ENCODE peak calls at places on chromosomes 13 and 19, in nine cellular contexts. One of them, this sample, is unnamed.

GRCh38 chr13:34201050-34201913 is 383.3 kb downstream of the RFC3 start:
- DNase-seq in posterior vena cava: no peak
- DNase-seq in AG04450: peak
- DNase-seq in retinal pigment epithelial cell: no peak
- DNase-seq in activated CD8-positive, alpha-beta memory T cell treated with anti-CD3 and anti-CD28 coated beads for 4 hours: no peak
- DNase-seq in suprapubic skin: no peak
- DNase-seq in T-helper 9 cell: no peak
- DNase-seq in Daoy: no peak
- DNase-seq in stimulated activated CD8-positive, alpha-beta memory T cell treated with anti-CD3 and anti-CD28 coated beads, Interleukin-4, amount 100 ng/mL, for 4 hours: no peak
- DNase-seq in this sample: no peak

GRCh38 chr13:109366521-109366920 is 419.9 kb downstream of the IRS2 start:
- DNase-seq in posterior vena cava: no peak
- DNase-seq in AG04450: no peak
- DNase-seq in stimulated activated CD8-positive, alpha-beta memory T cell treated with anti-CD3 and anti-CD28 coated beads, Interleukin-4, amount 100 ng/mL, for 4 hours: no peak
- DNase-seq in suprapubic skin: no peak
- DNase-seq in retinal pigment epithelial cell: no peak
- DNase-seq in T-helper 9 cell: no peak
- DNase-seq in activated CD8-positive, alpha-beta memory T cell treated with anti-CD3 and anti-CD28 coated beads for 4 hours: no peak
- DNase-seq in Daoy: no peak
- DNase-seq in this sample: no peak

GRCh38 chr13:21033866-21034601 is 27.4 kb downstream of the LATS2 start:
- DNase-seq in suprapubic skin: no peak
- DNase-seq in posterior vena cava: no peak
- DNase-seq in T-helper 9 cell: no peak
- DNase-seq in stimulated activated CD8-positive, alpha-beta memory T cell treated with anti-CD3 and anti-CD28 coated beads, Interleukin-4, amount 100 ng/mL, for 4 hours: no peak
- DNase-seq in AG04450: no peak
- DNase-seq in retinal pigment epithelial cell: peak
- DNase-seq in Daoy: peak
- DNase-seq in activated CD8-positive, alpha-beta memory T cell treated with anti-CD3 and anti-CD28 coated beads for 4 hours: no peak
- DNase-seq in this sample: no peak

GRCh38 chr19:51691122-51692064 is 1.7 kb upstream of the SPACA6 start:
- DNase-seq in retinal pigment epithelial cell: no peak
- DNase-seq in activated CD8-positive, alpha-beta memory T cell treated with anti-CD3 and anti-CD28 coated beads for 4 hours: no peak
- DNase-seq in AG04450: no peak
- DNase-seq in suprapubic skin: peak
- DNase-seq in T-helper 9 cell: no peak
- DNase-seq in stimulated activated CD8-positive, alpha-beta memory T cell treated with anti-CD3 and anti-CD28 coated beads, Interleukin-4, amount 100 ng/mL, for 4 hours: no peak
- DNase-seq in posterior vena cava: no peak
- DNase-seq in Daoy: peak
- DNase-seq in this sample: no peak

GRCh38 chr13:80850771-80851170 is 509.8 kb upstream of the SPRY2 start:
- DNase-seq in activated CD8-positive, alpha-beta memory T cell treated with anti-CD3 and anti-CD28 coated beads for 4 hours: no peak
- DNase-seq in posterior vena cava: no peak
- DNase-seq in Daoy: no peak
- DNase-seq in stimulated activated CD8-positive, alpha-beta memory T cell treated with anti-CD3 and anti-CD28 coated beads, Interleukin-4, amount 100 ng/mL, for 4 hours: no peak
- DNase-seq in suprapubic skin: no peak
- DNase-seq in T-helper 9 cell: no peak
- DNase-seq in retinal pigment epithelial cell: no peak
- DNase-seq in AG04450: no peak
- DNase-seq in this sample: no peak

GRCh38 chr13:74206061-74206561 is 71.9 kb upstream of the KLF12 start:
- DNase-seq in stimulated activated CD8-positive, alpha-beta memory T cell treated with anti-CD3 and anti-CD28 coated beads, Interleukin-4, amount 100 ng/mL, for 4 hours: no peak
- DNase-seq in retinal pigment epithelial cell: no peak
- DNase-seq in suprapubic skin: no peak
- DNase-seq in Daoy: peak
- DNase-seq in T-helper 9 cell: no peak
- DNase-seq in posterior vena cava: no peak
- DNase-seq in AG04450: peak
- DNase-seq in activated CD8-positive, alpha-beta memory T cell treated with anti-CD3 and anti-CD28 coated beads for 4 hours: no peak
- DNase-seq in this sample: no peak

GRCh38 chr13:74299688-74300087 is 165.5 kb upstream of the KLF12 start:
- DNase-seq in AG04450: no peak
- DNase-seq in Daoy: no peak
- DNase-seq in activated CD8-positive, alpha-beta memory T cell treated with anti-CD3 and anti-CD28 coated beads for 4 hours: no peak
- DNase-seq in retinal pigment epithelial cell: no peak
- DNase-seq in T-helper 9 cell: no peak
- DNase-seq in posterior vena cava: no peak
- DNase-seq in suprapubic skin: no peak
- DNase-seq in stimulated activated CD8-positive, alpha-beta memory T cell treated with anti-CD3 and anti-CD28 coated beads, Interleukin-4, amount 100 ng/mL, for 4 hours: no peak
- DNase-seq in this sample: no peak

GRCh38 chr13:24063281-24063851 is 97.2 kb upstream of the SPATA13 start:
- DNase-seq in retinal pigment epithelial cell: no peak
- DNase-seq in AG04450: no peak
- DNase-seq in posterior vena cava: no peak
- DNase-seq in T-helper 9 cell: no peak
- DNase-seq in Daoy: peak
- DNase-seq in activated CD8-positive, alpha-beta memory T cell treated with anti-CD3 and anti-CD28 coated beads for 4 hours: no peak
- DNase-seq in stimulated activated CD8-positive, alpha-beta memory T cell treated with anti-CD3 and anti-CD28 coated beads, Interleukin-4, amount 100 ng/mL, for 4 hours: no peak
- DNase-seq in suprapubic skin: no peak
- DNase-seq in this sample: no peak

GRCh38 chr13:99811067-99811715 is 160.4 kb downstream of the ZIC5 start:
- DNase-seq in posterior vena cava: no peak
- DNase-seq in activated CD8-positive, alpha-beta memory T cell treated with anti-CD3 and anti-CD28 coated beads for 4 hours: no peak
- DNase-seq in suprapubic skin: no peak
- DNase-seq in retinal pigment epithelial cell: no peak
- DNase-seq in T-helper 9 cell: no peak
- DNase-seq in AG04450: no peak
- DNase-seq in Daoy: no peak
- DNase-seq in stimulated activated CD8-positive, alpha-beta memory T cell treated with anti-CD3 and anti-CD28 coated beads, Interleukin-4, amount 100 ng/mL, for 4 hours: no peak
- DNase-seq in this sample: no peak

GRCh38 chr13:33119022-33119735 is 103.0 kb downstream of the KL start:
- DNase-seq in activated CD8-positive, alpha-beta memory T cell treated with anti-CD3 and anti-CD28 coated beads for 4 hours: no peak
- DNase-seq in T-helper 9 cell: no peak
- DNase-seq in stimulated activated CD8-positive, alpha-beta memory T cell treated with anti-CD3 and anti-CD28 coated beads, Interleukin-4, amount 100 ng/mL, for 4 hours: no peak
- DNase-seq in Daoy: no peak
- DNase-seq in suprapubic skin: no peak
- DNase-seq in posterior vena cava: no peak
- DNase-seq in retinal pigment epithelial cell: no peak
- DNase-seq in AG04450: no peak
- DNase-seq in this sample: no peak

GRCh38 chr19:18672606-18673337 is 10.7 kb upstream of the CRTC1 start:
- DNase-seq in posterior vena cava: no peak
- DNase-seq in suprapubic skin: no peak
- DNase-seq in Daoy: peak
- DNase-seq in T-helper 9 cell: no peak
- DNase-seq in stimulated activated CD8-positive, alpha-beta memory T cell treated with anti-CD3 and anti-CD28 coated beads, Interleukin-4, amount 100 ng/mL, for 4 hours: no peak
- DNase-seq in activated CD8-positive, alpha-beta memory T cell treated with anti-CD3 and anti-CD28 coated beads for 4 hours: no peak
- DNase-seq in AG04450: no peak
- DNase-seq in retinal pigment epithelial cell: no peak
- DNase-seq in this sample: no peak

GRCh38 chr13:85313761-85314503 is 485.3 kb downstream of the SLITRK6 start:
- DNase-seq in Daoy: peak
- DNase-seq in posterior vena cava: no peak
- DNase-seq in suprapubic skin: no peak
- DNase-seq in T-helper 9 cell: no peak
- DNase-seq in retinal pigment epithelial cell: peak
- DNase-seq in AG04450: no peak
- DNase-seq in stimulated activated CD8-positive, alpha-beta memory T cell treated with anti-CD3 and anti-CD28 coated beads, Interleukin-4, amount 100 ng/mL, for 4 hours: no peak
- DNase-seq in activated CD8-positive, alpha-beta memory T cell treated with anti-CD3 and anti-CD28 coated beads for 4 hours: no peak
- DNase-seq in this sample: no peak

GRCh38 chr13:30831515-30831914 is 74.6 kb upstream of the MEDAG start:
- DNase-seq in activated CD8-positive, alpha-beta memory T cell treated with anti-CD3 and anti-CD28 coated beads for 4 hours: no peak
- DNase-seq in suprapubic skin: no peak
- DNase-seq in posterior vena cava: no peak
- DNase-seq in AG04450: no peak
- DNase-seq in stimulated activated CD8-positive, alpha-beta memory T cell treated with anti-CD3 and anti-CD28 coated beads, Interleukin-4, amount 100 ng/mL, for 4 hours: no peak
- DNase-seq in retinal pigment epithelial cell: no peak
- DNase-seq in T-helper 9 cell: no peak
- DNase-seq in Daoy: peak
- DNase-seq in this sample: no peak

GRCh38 chr19:13841339-13842293 is 35.3 kb upstream of the NANOS3 start:
- DNase-seq in T-helper 9 cell: peak
- DNase-seq in stimulated activated CD8-positive, alpha-beta memory T cell treated with anti-CD3 and anti-CD28 coated beads, Interleukin-4, amount 100 ng/mL, for 4 hours: no peak
- DNase-seq in posterior vena cava: no peak
- DNase-seq in AG04450: no peak
- DNase-seq in suprapubic skin: peak
- DNase-seq in Daoy: peak
- DNase-seq in activated CD8-positive, alpha-beta memory T cell treated with anti-CD3 and anti-CD28 coated beads for 4 hours: no peak
- DNase-seq in retinal pigment epithelial cell: no peak
- DNase-seq in this sample: peak

GRCh38 chr13:54949735-54950134 is 1921.1 kb downstream of the OLFM4 start:
- DNase-seq in retinal pigment epithelial cell: no peak
- DNase-seq in Daoy: no peak
- DNase-seq in suprapubic skin: no peak
- DNase-seq in posterior vena cava: no peak
- DNase-seq in AG04450: no peak
- DNase-seq in activated CD8-positive, alpha-beta memory T cell treated with anti-CD3 and anti-CD28 coated beads for 4 hours: no peak
- DNase-seq in T-helper 9 cell: no peak
- DNase-seq in stimulated activated CD8-positive, alpha-beta memory T cell treated with anti-CD3 and anti-CD28 coated beads, Interleukin-4, amount 100 ng/mL, for 4 hours: no peak
- DNase-seq in this sample: no peak

GRCh38 chr13:105956891-105957290 is 578.6 kb downstream of the EFNB2 start:
- DNase-seq in Daoy: no peak
- DNase-seq in posterior vena cava: no peak
- DNase-seq in activated CD8-positive, alpha-beta memory T cell treated with anti-CD3 and anti-CD28 coated beads for 4 hours: no peak
- DNase-seq in retinal pigment epithelial cell: no peak
- DNase-seq in stimulated activated CD8-positive, alpha-beta memory T cell treated with anti-CD3 and anti-CD28 coated beads, Interleukin-4, amount 100 ng/mL, for 4 hours: no peak
- DNase-seq in suprapubic skin: no peak
- DNase-seq in T-helper 9 cell: no peak
- DNase-seq in AG04450: no peak
- DNase-seq in this sample: no peak

GRCh38 chr19:7855426-7856276 is 18.5 kb downstream of the PRR36 start:
- DNase-seq in retinal pigment epithelial cell: no peak
- DNase-seq in T-helper 9 cell: no peak
- DNase-seq in stimulated activated CD8-positive, alpha-beta memory T cell treated with anti-CD3 and anti-CD28 coated beads, Interleukin-4, amount 100 ng/mL, for 4 hours: no peak
- DNase-seq in AG04450: no peak
- DNase-seq in activated CD8-positive, alpha-beta memory T cell treated with anti-CD3 and anti-CD28 coated beads for 4 hours: no peak
- DNase-seq in suprapubic skin: no peak
- DNase-seq in Daoy: no peak
- DNase-seq in posterior vena cava: no peak
- DNase-seq in this sample: no peak

GRCh38 chr13:75761373-75761772 is 125.2 kb downstream of the LMO7 start:
- DNase-seq in Daoy: no peak
- DNase-seq in T-helper 9 cell: no peak
- DNase-seq in retinal pigment epithelial cell: no peak
- DNase-seq in posterior vena cava: no peak
- DNase-seq in AG04450: no peak
- DNase-seq in activated CD8-positive, alpha-beta memory T cell treated with anti-CD3 and anti-CD28 coated beads for 4 hours: no peak
- DNase-seq in suprapubic skin: no peak
- DNase-seq in stimulated activated CD8-positive, alpha-beta memory T cell treated with anti-CD3 and anti-CD28 coated beads, Interleukin-4, amount 100 ng/mL, for 4 hours: no peak
- DNase-seq in this sample: no peak

GRCh38 chr19:8571006-8571411 is 6.2 kb downstream of the MYO1F start:
- DNase-seq in suprapubic skin: no peak
- DNase-seq in Daoy: peak
- DNase-seq in AG04450: no peak
- DNase-seq in posterior vena cava: no peak
- DNase-seq in activated CD8-positive, alpha-beta memory T cell treated with anti-CD3 and anti-CD28 coated beads for 4 hours: no peak
- DNase-seq in retinal pigment epithelial cell: no peak
- DNase-seq in T-helper 9 cell: peak
- DNase-seq in stimulated activated CD8-positive, alpha-beta memory T cell treated with anti-CD3 and anti-CD28 coated beads, Interleukin-4, amount 100 ng/mL, for 4 hours: no peak
- DNase-seq in this sample: peak

GRCh38 chr13:113159701-113160100 is 1.3 kb downstream of the PROZ start:
- DNase-seq in activated CD8-positive, alpha-beta memory T cell treated with anti-CD3 and anti-CD28 coated beads for 4 hours: no peak
- DNase-seq in stimulated activated CD8-positive, alpha-beta memory T cell treated with anti-CD3 and anti-CD28 coated beads, Interleukin-4, amount 100 ng/mL, for 4 hours: no peak
- DNase-seq in suprapubic skin: no peak
- DNase-seq in retinal pigment epithelial cell: no peak
- DNase-seq in T-helper 9 cell: no peak
- DNase-seq in Daoy: no peak
- DNase-seq in AG04450: no peak
- DNase-seq in posterior vena cava: no peak
- DNase-seq in this sample: no peak

GRCh38 chr13:94330552-94331071 is 148.9 kb downstream of the DCT start:
- DNase-seq in suprapubic skin: no peak
- DNase-seq in posterior vena cava: no peak
- DNase-seq in stimulated activated CD8-positive, alpha-beta memory T cell treated with anti-CD3 and anti-CD28 coated beads, Interleukin-4, amount 100 ng/mL, for 4 hours: no peak
- DNase-seq in T-helper 9 cell: no peak
- DNase-seq in retinal pigment epithelial cell: no peak
- DNase-seq in activated CD8-positive, alpha-beta memory T cell treated with anti-CD3 and anti-CD28 coated beads for 4 hours: no peak
- DNase-seq in AG04450: no peak
- DNase-seq in Daoy: no peak
- DNase-seq in this sample: no peak